ENCODE peak calls at places on chromosome 6, in nine cellular contexts. One of them, this sample, is unnamed.

GRCh38 chr6:27866370-27867050 is 45.7 kb downstream of the OR2B2 start:
- DNase-seq in natural killer cell: peak
- DNase-seq in GM06990: no peak
- DNase-seq in T follicular helper cell: peak
- DNase-seq in AG08395: peak
- DNase-seq in hippocampal formation: no peak
- DNase-seq in GM12892: no peak
- DNase-seq in stimulated activated CD4-positive, alpha-beta T cell treated with anti-CD3 and anti-CD28 coated beads, Interleukin-12 subunit alpha, Interleukin-12 subunit beta, amount 100 ng/mL, for 48 hours: peak
- DNase-seq in AG09319: no peak
- DNase-seq in this sample: peak

GRCh38 chr6:73443555-73443954 is 8.5 kb downstream of the CGAS start:
- DNase-seq in natural killer cell: no peak
- DNase-seq in GM06990: no peak
- DNase-seq in T follicular helper cell: no peak
- DNase-seq in AG08395: no peak
- DNase-seq in hippocampal formation: no peak
- DNase-seq in GM12892: no peak
- DNase-seq in stimulated activated CD4-positive, alpha-beta T cell treated with anti-CD3 and anti-CD28 coated beads, Interleukin-12 subunit alpha, Interleukin-12 subunit beta, amount 100 ng/mL, for 48 hours: no peak
- DNase-seq in AG09319: no peak
- DNase-seq in this sample: no peak

GRCh38 chr6:130794010-130794675 is 33.1 kb upstream of the SMLR1 start:
- DNase-seq in natural killer cell: no peak
- DNase-seq in GM06990: no peak
- DNase-seq in T follicular helper cell: no peak
- DNase-seq in AG08395: no peak
- DNase-seq in hippocampal formation: no peak
- DNase-seq in GM12892: no peak
- DNase-seq in stimulated activated CD4-positive, alpha-beta T cell treated with anti-CD3 and anti-CD28 coated beads, Interleukin-12 subunit alpha, Interleukin-12 subunit beta, amount 100 ng/mL, for 48 hours: no peak
- DNase-seq in AG09319: no peak
- DNase-seq in this sample: no peak

GRCh38 chr6:158164564-158164963 is 3.5 kb downstream of the SERAC1 start:
- DNase-seq in natural killer cell: no peak
- DNase-seq in GM06990: no peak
- DNase-seq in T follicular helper cell: no peak
- DNase-seq in AG08395: no peak
- DNase-seq in hippocampal formation: no peak
- DNase-seq in GM12892: no peak
- DNase-seq in stimulated activated CD4-positive, alpha-beta T cell treated with anti-CD3 and anti-CD28 coated beads, Interleukin-12 subunit alpha, Interleukin-12 subunit beta, amount 100 ng/mL, for 48 hours: no peak
- DNase-seq in AG09319: no peak
- DNase-seq in this sample: no peak

GRCh38 chr6:170291271-170292110 is 613 bp upstream of the DLL1 start:
- DNase-seq in natural killer cell: no peak
- DNase-seq in GM06990: no peak
- DNase-seq in T follicular helper cell: peak
- DNase-seq in AG08395: no peak
- DNase-seq in hippocampal formation: peak
- DNase-seq in GM12892: no peak
- DNase-seq in stimulated activated CD4-positive, alpha-beta T cell treated with anti-CD3 and anti-CD28 coated beads, Interleukin-12 subunit alpha, Interleukin-12 subunit beta, amount 100 ng/mL, for 48 hours: no peak
- DNase-seq in AG09319: no peak
- DNase-seq in this sample: no peak

GRCh38 chr6:30022189-30022588 is 38.9 kb upstream of the POLR1H start:
- DNase-seq in natural killer cell: no peak
- DNase-seq in GM06990: no peak
- DNase-seq in T follicular helper cell: no peak
- DNase-seq in AG08395: no peak
- DNase-seq in hippocampal formation: no peak
- DNase-seq in GM12892: no peak
- DNase-seq in stimulated activated CD4-positive, alpha-beta T cell treated with anti-CD3 and anti-CD28 coated beads, Interleukin-12 subunit alpha, Interleukin-12 subunit beta, amount 100 ng/mL, for 48 hours: no peak
- DNase-seq in AG09319: no peak
- DNase-seq in this sample: no peak

GRCh38 chr6:150733726-150734125 is 131.8 kb upstream of the MTHFD1L start:
- DNase-seq in natural killer cell: no peak
- DNase-seq in GM06990: no peak
- DNase-seq in T follicular helper cell: no peak
- DNase-seq in AG08395: no peak
- DNase-seq in hippocampal formation: no peak
- DNase-seq in GM12892: no peak
- DNase-seq in stimulated activated CD4-positive, alpha-beta T cell treated with anti-CD3 and anti-CD28 coated beads, Interleukin-12 subunit alpha, Interleukin-12 subunit beta, amount 100 ng/mL, for 48 hours: no peak
- DNase-seq in AG09319: no peak
- DNase-seq in this sample: no peak

GRCh38 chr6:2447318-2447717 is 201.9 kb upstream of the GMDS start:
- DNase-seq in natural killer cell: no peak
- DNase-seq in GM06990: no peak
- DNase-seq in T follicular helper cell: no peak
- DNase-seq in AG08395: no peak
- DNase-seq in hippocampal formation: no peak
- DNase-seq in GM12892: no peak
- DNase-seq in stimulated activated CD4-positive, alpha-beta T cell treated with anti-CD3 and anti-CD28 coated beads, Interleukin-12 subunit alpha, Interleukin-12 subunit beta, amount 100 ng/mL, for 48 hours: no peak
- DNase-seq in AG09319: no peak
- DNase-seq in this sample: no peak

GRCh38 chr6:131212024-131212423 is 76.8 kb downstream of the AKAP7 start:
- DNase-seq in natural killer cell: no peak
- DNase-seq in GM06990: no peak
- DNase-seq in T follicular helper cell: no peak
- DNase-seq in AG08395: no peak
- DNase-seq in hippocampal formation: no peak
- DNase-seq in GM12892: no peak
- DNase-seq in stimulated activated CD4-positive, alpha-beta T cell treated with anti-CD3 and anti-CD28 coated beads, Interleukin-12 subunit alpha, Interleukin-12 subunit beta, amount 100 ng/mL, for 48 hours: no peak
- DNase-seq in AG09319: no peak
- DNase-seq in this sample: no peak

GRCh38 chr6:45724027-45724426 is 291.6 kb downstream of the CLIC5 start:
- DNase-seq in natural killer cell: no peak
- DNase-seq in GM06990: no peak
- DNase-seq in T follicular helper cell: no peak
- DNase-seq in AG08395: no peak
- DNase-seq in hippocampal formation: no peak
- DNase-seq in GM12892: no peak
- DNase-seq in stimulated activated CD4-positive, alpha-beta T cell treated with anti-CD3 and anti-CD28 coated beads, Interleukin-12 subunit alpha, Interleukin-12 subunit beta, amount 100 ng/mL, for 48 hours: no peak
- DNase-seq in AG09319: no peak
- DNase-seq in this sample: no peak

GRCh38 chr6:39561536-39562266 is 163.5 kb downstream of the KIF6 start:
- DNase-seq in natural killer cell: no peak
- DNase-seq in GM06990: no peak
- DNase-seq in T follicular helper cell: no peak
- DNase-seq in AG08395: no peak
- DNase-seq in hippocampal formation: no peak
- DNase-seq in GM12892: no peak
- DNase-seq in stimulated activated CD4-positive, alpha-beta T cell treated with anti-CD3 and anti-CD28 coated beads, Interleukin-12 subunit alpha, Interleukin-12 subunit beta, amount 100 ng/mL, for 48 hours: no peak
- DNase-seq in AG09319: no peak
- DNase-seq in this sample: no peak

GRCh38 chr6:21710908-21711627 is 117.5 kb downstream of the SOX4 start:
- DNase-seq in natural killer cell: no peak
- DNase-seq in GM06990: no peak
- DNase-seq in T follicular helper cell: no peak
- DNase-seq in AG08395: no peak
- DNase-seq in hippocampal formation: no peak
- DNase-seq in GM12892: no peak
- DNase-seq in stimulated activated CD4-positive, alpha-beta T cell treated with anti-CD3 and anti-CD28 coated beads, Interleukin-12 subunit alpha, Interleukin-12 subunit beta, amount 100 ng/mL, for 48 hours: no peak
- DNase-seq in AG09319: no peak
- DNase-seq in this sample: no peak

GRCh38 chr6:119234457-119234856 is 115.1 kb downstream of the MAN1A1 start:
- DNase-seq in natural killer cell: no peak
- DNase-seq in GM06990: no peak
- DNase-seq in T follicular helper cell: no peak
- DNase-seq in AG08395: no peak
- DNase-seq in hippocampal formation: no peak
- DNase-seq in GM12892: no peak
- DNase-seq in stimulated activated CD4-positive, alpha-beta T cell treated with anti-CD3 and anti-CD28 coated beads, Interleukin-12 subunit alpha, Interleukin-12 subunit beta, amount 100 ng/mL, for 48 hours: no peak
- DNase-seq in AG09319: no peak
- DNase-seq in this sample: no peak

GRCh38 chr6:149488815-149489214 is 4.0 kb upstream of the ZC3H12D start:
- DNase-seq in natural killer cell: no peak
- DNase-seq in GM06990: no peak
- DNase-seq in T follicular helper cell: no peak
- DNase-seq in AG08395: no peak
- DNase-seq in hippocampal formation: no peak
- DNase-seq in GM12892: no peak
- DNase-seq in stimulated activated CD4-positive, alpha-beta T cell treated with anti-CD3 and anti-CD28 coated beads, Interleukin-12 subunit alpha, Interleukin-12 subunit beta, amount 100 ng/mL, for 48 hours: no peak
- DNase-seq in AG09319: no peak
- DNase-seq in this sample: no peak

GRCh38 chr6:81145506-81145905 is 607.0 kb downstream of the TENT5A start:
- DNase-seq in natural killer cell: no peak
- DNase-seq in GM06990: no peak
- DNase-seq in T follicular helper cell: no peak
- DNase-seq in AG08395: peak
- DNase-seq in hippocampal formation: no peak
- DNase-seq in GM12892: no peak
- DNase-seq in stimulated activated CD4-positive, alpha-beta T cell treated with anti-CD3 and anti-CD28 coated beads, Interleukin-12 subunit alpha, Interleukin-12 subunit beta, amount 100 ng/mL, for 48 hours: no peak
- DNase-seq in AG09319: no peak
- DNase-seq in this sample: no peak

GRCh38 chr6:104887350-104887749 is 27.6 kb upstream of the HACE1 start:
- DNase-seq in natural killer cell: no peak
- DNase-seq in GM06990: no peak
- DNase-seq in T follicular helper cell: no peak
- DNase-seq in AG08395: peak
- DNase-seq in hippocampal formation: no peak
- DNase-seq in GM12892: no peak
- DNase-seq in stimulated activated CD4-positive, alpha-beta T cell treated with anti-CD3 and anti-CD28 coated beads, Interleukin-12 subunit alpha, Interleukin-12 subunit beta, amount 100 ng/mL, for 48 hours: no peak
- DNase-seq in AG09319: no peak
- DNase-seq in this sample: no peak

GRCh38 chr6:97032950-97033349 is 108.4 kb downstream of the KLHL32 start:
- DNase-seq in natural killer cell: no peak
- DNase-seq in GM06990: no peak
- DNase-seq in T follicular helper cell: no peak
- DNase-seq in AG08395: no peak
- DNase-seq in hippocampal formation: no peak
- DNase-seq in GM12892: no peak
- DNase-seq in stimulated activated CD4-positive, alpha-beta T cell treated with anti-CD3 and anti-CD28 coated beads, Interleukin-12 subunit alpha, Interleukin-12 subunit beta, amount 100 ng/mL, for 48 hours: no peak
- DNase-seq in AG09319: no peak
- DNase-seq in this sample: no peak

GRCh38 chr6:136719280-136720044 is 72.8 kb downstream of the MAP3K5 start:
- DNase-seq in natural killer cell: no peak
- DNase-seq in GM06990: peak
- DNase-seq in T follicular helper cell: no peak
- DNase-seq in AG08395: no peak
- DNase-seq in hippocampal formation: no peak
- DNase-seq in GM12892: no peak
- DNase-seq in stimulated activated CD4-positive, alpha-beta T cell treated with anti-CD3 and anti-CD28 coated beads, Interleukin-12 subunit alpha, Interleukin-12 subunit beta, amount 100 ng/mL, for 48 hours: no peak
- DNase-seq in AG09319: no peak
- DNase-seq in this sample: no peak

GRCh38 chr6:89412071-89413005 is at the start of gene RRAGD:
- DNase-seq in natural killer cell: peak
- DNase-seq in GM06990: peak
- DNase-seq in T follicular helper cell: peak
- DNase-seq in AG08395: peak
- DNase-seq in hippocampal formation: peak
- DNase-seq in GM12892: peak
- DNase-seq in stimulated activated CD4-positive, alpha-beta T cell treated with anti-CD3 and anti-CD28 coated beads, Interleukin-12 subunit alpha, Interleukin-12 subunit beta, amount 100 ng/mL, for 48 hours: no peak
- DNase-seq in AG09319: no peak
- DNase-seq in this sample: peak

GRCh38 chr6:10884245-10884972 is 2.4 kb upstream of the SYCP2L start:
- DNase-seq in natural killer cell: no peak
- DNase-seq in GM06990: no peak
- DNase-seq in T follicular helper cell: no peak
- DNase-seq in AG08395: no peak
- DNase-seq in hippocampal formation: no peak
- DNase-seq in GM12892: no peak
- DNase-seq in stimulated activated CD4-positive, alpha-beta T cell treated with anti-CD3 and anti-CD28 coated beads, Interleukin-12 subunit alpha, Interleukin-12 subunit beta, amount 100 ng/mL, for 48 hours: no peak
- DNase-seq in AG09319: no peak
- DNase-seq in this sample: no peak

GRCh38 chr6:129340983-129341382 is 369.0 kb downstream of the ARHGAP18 start:
- DNase-seq in natural killer cell: no peak
- DNase-seq in GM06990: no peak
- DNase-seq in T follicular helper cell: no peak
- DNase-seq in AG08395: peak
- DNase-seq in hippocampal formation: no peak
- DNase-seq in GM12892: no peak
- DNase-seq in stimulated activated CD4-positive, alpha-beta T cell treated with anti-CD3 and anti-CD28 coated beads, Interleukin-12 subunit alpha, Interleukin-12 subunit beta, amount 100 ng/mL, for 48 hours: no peak
- DNase-seq in AG09319: peak
- DNase-seq in this sample: peak

GRCh38 chr6:40425192-40425919 is 161.8 kb downstream of the LRFN2 start:
- DNase-seq in natural killer cell: no peak
- DNase-seq in GM06990: no peak
- DNase-seq in T follicular helper cell: no peak
- DNase-seq in AG08395: no peak
- DNase-seq in hippocampal formation: peak
- DNase-seq in GM12892: no peak
- DNase-seq in stimulated activated CD4-positive, alpha-beta T cell treated with anti-CD3 and anti-CD28 coated beads, Interleukin-12 subunit alpha, Interleukin-12 subunit beta, amount 100 ng/mL, for 48 hours: no peak
- DNase-seq in AG09319: no peak
- DNase-seq in this sample: no peak

GRCh38 chr6:111605100-111605748 is 454 bp downstream of the TRAF3IP2 start:
- DNase-seq in natural killer cell: no peak
- DNase-seq in GM06990: peak
- DNase-seq in T follicular helper cell: no peak
- DNase-seq in AG08395: peak
- DNase-seq in hippocampal formation: peak
- DNase-seq in GM12892: peak
- DNase-seq in stimulated activated CD4-positive, alpha-beta T cell treated with anti-CD3 and anti-CD28 coated beads, Interleukin-12 subunit alpha, Interleukin-12 subunit beta, amount 100 ng/mL, for 48 hours: no peak
- DNase-seq in AG09319: peak
- DNase-seq in this sample: peak

GRCh38 chr6:10268661-10269060 is 146.2 kb downstream of the TFAP2A start:
- DNase-seq in natural killer cell: no peak
- DNase-seq in GM06990: no peak
- DNase-seq in T follicular helper cell: no peak
- DNase-seq in AG08395: no peak
- DNase-seq in hippocampal formation: no peak
- DNase-seq in GM12892: no peak
- DNase-seq in stimulated activated CD4-positive, alpha-beta T cell treated with anti-CD3 and anti-CD28 coated beads, Interleukin-12 subunit alpha, Interleukin-12 subunit beta, amount 100 ng/mL, for 48 hours: no peak
- DNase-seq in AG09319: no peak
- DNase-seq in this sample: no peak

GRCh38 chr6:157428418-157429202 is 47.6 kb downstream of the ZDHHC14 start:
- DNase-seq in natural killer cell: no peak
- DNase-seq in GM06990: no peak
- DNase-seq in T follicular helper cell: no peak
- DNase-seq in AG08395: no peak
- DNase-seq in hippocampal formation: no peak
- DNase-seq in GM12892: no peak
- DNase-seq in stimulated activated CD4-positive, alpha-beta T cell treated with anti-CD3 and anti-CD28 coated beads, Interleukin-12 subunit alpha, Interleukin-12 subunit beta, amount 100 ng/mL, for 48 hours: peak
- DNase-seq in AG09319: no peak
- DNase-seq in this sample: no peak

GRCh38 chr6:129882510-129883023 is 21.5 kb upstream of the TMEM244 start:
- DNase-seq in natural killer cell: no peak
- DNase-seq in GM06990: peak
- DNase-seq in T follicular helper cell: no peak
- DNase-seq in AG08395: no peak
- DNase-seq in hippocampal formation: no peak
- DNase-seq in GM12892: no peak
- DNase-seq in stimulated activated CD4-positive, alpha-beta T cell treated with anti-CD3 and anti-CD28 coated beads, Interleukin-12 subunit alpha, Interleukin-12 subunit beta, amount 100 ng/mL, for 48 hours: no peak
- DNase-seq in AG09319: no peak
- DNase-seq in this sample: no peak

GRCh38 chr6:3306848-3307247 is 48.1 kb downstream of the PSMG4 start:
- DNase-seq in natural killer cell: no peak
- DNase-seq in GM06990: no peak
- DNase-seq in T follicular helper cell: no peak
- DNase-seq in AG08395: no peak
- DNase-seq in hippocampal formation: no peak
- DNase-seq in GM12892: no peak
- DNase-seq in stimulated activated CD4-positive, alpha-beta T cell treated with anti-CD3 and anti-CD28 coated beads, Interleukin-12 subunit alpha, Interleukin-12 subunit beta, amount 100 ng/mL, for 48 hours: no peak
- DNase-seq in AG09319: no peak
- DNase-seq in this sample: no peak

GRCh38 chr6:41934278-41935189 is 7.1 kb downstream of the CCND3 start:
- DNase-seq in natural killer cell: no peak
- DNase-seq in GM06990: no peak
- DNase-seq in T follicular helper cell: no peak
- DNase-seq in AG08395: no peak
- DNase-seq in hippocampal formation: no peak
- DNase-seq in GM12892: no peak
- DNase-seq in stimulated activated CD4-positive, alpha-beta T cell treated with anti-CD3 and anti-CD28 coated beads, Interleukin-12 subunit alpha, Interleukin-12 subunit beta, amount 100 ng/mL, for 48 hours: no peak
- DNase-seq in AG09319: no peak
- DNase-seq in this sample: no peak

GRCh38 chr6:32610897-32611296 is 21.2 kb upstream of the HLA-DRB1 start:
- DNase-seq in natural killer cell: no peak
- DNase-seq in GM06990: no peak
- DNase-seq in T follicular helper cell: no peak
- DNase-seq in AG08395: no peak
- DNase-seq in hippocampal formation: no peak
- DNase-seq in GM12892: no peak
- DNase-seq in stimulated activated CD4-positive, alpha-beta T cell treated with anti-CD3 and anti-CD28 coated beads, Interleukin-12 subunit alpha, Interleukin-12 subunit beta, amount 100 ng/mL, for 48 hours: no peak
- DNase-seq in AG09319: no peak
- DNase-seq in this sample: no peak

GRCh38 chr6:134564705-134565104 is 246.8 kb upstream of the SGK1 start:
- DNase-seq in natural killer cell: no peak
- DNase-seq in GM06990: no peak
- DNase-seq in T follicular helper cell: no peak
- DNase-seq in AG08395: no peak
- DNase-seq in hippocampal formation: peak
- DNase-seq in GM12892: no peak
- DNase-seq in stimulated activated CD4-positive, alpha-beta T cell treated with anti-CD3 and anti-CD28 coated beads, Interleukin-12 subunit alpha, Interleukin-12 subunit beta, amount 100 ng/mL, for 48 hours: no peak
- DNase-seq in AG09319: no peak
- DNase-seq in this sample: no peak

GRCh38 chr6:34115396-34116314 is 30.2 kb downstream of the GRM4 start:
- DNase-seq in natural killer cell: no peak
- DNase-seq in GM06990: no peak
- DNase-seq in T follicular helper cell: peak
- DNase-seq in AG08395: peak
- DNase-seq in hippocampal formation: no peak
- DNase-seq in GM12892: peak
- DNase-seq in stimulated activated CD4-positive, alpha-beta T cell treated with anti-CD3 and anti-CD28 coated beads, Interleukin-12 subunit alpha, Interleukin-12 subunit beta, amount 100 ng/mL, for 48 hours: peak
- DNase-seq in AG09319: no peak
- DNase-seq in this sample: peak

This sample was measured in hepatic stellate cell.